ENCODE peak calls at places on chromosomes 13 and 19, in seven cellular contexts. A is neural progenitor cell, S is Peyer's patch, U is HFF-Myc, C is tibial nerve, G is activated B cell treated with CpG ODN at 0.5 μM for 24 hours, Z is fibroblast of villous mesenchyme. K is an unnamed sample.

GRCh38 chr13:20658451-20658850 is 45.0 kb upstream of the IL17D start:
- DNase-seq in A (no peak), S (no peak), U (no peak), C (no peak), G (no peak), Z (no peak), K (no peak)

GRCh38 chr19:35822579-35822978 is 9.9 kb upstream of the PRODH2 start:
- DNase-seq in A (no peak), S (no peak), U (no peak), C (no peak), G (no peak), Z (no peak), K (no peak)

GRCh38 chr19:19032420-19033175 is 719 bp downstream of the SUGP2 start:
- DNase-seq in A (peak), S (peak), U (peak), C (peak), G (peak), Z (peak), K (no peak)

GRCh38 chr13:75968103-75968838 is 332.1 kb downstream of the LMO7 start:
- DNase-seq in A (no peak), S (no peak), U (no peak), C (no peak), G (no peak), Z (no peak), K (no peak)

GRCh38 chr13:100506154-100506553 is 82.4 kb downstream of the GGACT start:
- DNase-seq in A (no peak), S (no peak), U (no peak), C (no peak), G (no peak), Z (no peak), K (no peak)

GRCh38 chr13:87942204-87942603 is 271.0 kb downstream of the SLITRK5 start:
- DNase-seq in A (no peak), S (no peak), U (no peak), C (no peak), G (no peak), Z (no peak), K (no peak)

GRCh38 chr19:30029721-30030510 is 87.9 kb downstream of the URI1 start:
- DNase-seq in A (no peak), S (no peak), U (peak), C (no peak), G (no peak), Z (no peak), K (no peak)

GRCh38 chr13:101454767-101455166 is 2.3 kb downstream of the ITGBL1 start:
- DNase-seq in A (no peak), S (no peak), U (no peak), C (no peak), G (no peak), Z (no peak), K (no peak)

GRCh38 chr13:99689955-99690354 is 188.7 kb downstream of the TM9SF2 start:
- DNase-seq in A (peak), S (no peak), U (no peak), C (no peak), G (no peak), Z (no peak), K (no peak)

GRCh38 chr13:30545320-30545719 is 72.4 kb upstream of the USPL1 start:
- DNase-seq in A (no peak), S (no peak), U (no peak), C (no peak), G (no peak), Z (no peak), K (no peak)

GRCh38 chr19:46225558-46226004 is 4.0 kb upstream of the IGFL1 start:
- DNase-seq in A (peak), S (no peak), U (no peak), C (no peak), G (no peak), Z (peak), K (no peak)

GRCh38 chr19:45294291-45295029 is 28.2 kb downstream of the CKM start:
- DNase-seq in A (no peak), S (no peak), U (no peak), C (no peak), G (no peak), Z (no peak), K (no peak)

GRCh38 chr13:94251801-94252200 is 227.7 kb downstream of the DCT start:
- DNase-seq in A (no peak), S (no peak), U (no peak), C (no peak), G (no peak), Z (no peak), K (no peak)

GRCh38 chr13:40318366-40318765 is 348.1 kb downstream of the FOXO1 start:
- DNase-seq in A (no peak), S (no peak), U (no peak), C (no peak), G (no peak), Z (no peak), K (no peak)

GRCh38 chr19:45446295-45446694 is 21.5 kb upstream of the FOSB start:
- DNase-seq in A (peak), S (no peak), U (no peak), C (no peak), G (no peak), Z (peak), K (no peak)

GRCh38 chr19:44990459-44990858 is 10.8 kb upstream of the RELB start:
- DNase-seq in A (no peak), S (no peak), U (no peak), C (no peak), G (no peak), Z (no peak), K (no peak)

GRCh38 chr19:34838248-34838647 is 65.2 kb upstream of the ZNF599 start:
- DNase-seq in A (peak), S (no peak), U (no peak), C (no peak), G (no peak), Z (peak), K (no peak)

GRCh38 chr19:43534811-43535761 is 2.1 kb downstream of the ZNF575 start:
- DNase-seq in A (peak), S (peak), U (no peak), C (peak), G (peak), Z (peak), K (peak)

GRCh38 chr13:95354680-95355487 is 53.6 kb upstream of the ABCC4 start:
- DNase-seq in A (peak), S (no peak), U (no peak), C (no peak), G (no peak), Z (no peak), K (no peak)

GRCh38 chr19:36009633-36010379 is 1.2 kb upstream of the SYNE4 start:
- DNase-seq in A (no peak), S (no peak), U (no peak), C (no peak), G (no peak), Z (no peak), K (no peak)

GRCh38 chr19:710767-711166 is 2.0 kb downstream of the PALM start:
- DNase-seq in A (no peak), S (no peak), U (no peak), C (no peak), G (no peak), Z (no peak), K (no peak)

GRCh38 chr13:40651866-40652587 is 14.4 kb downstream of the FOXO1 start:
- DNase-seq in A (no peak), S (no peak), U (no peak), C (no peak), G (peak), Z (no peak), K (no peak)

GRCh38 chr19:49688531-49689132 is 762 bp upstream of the ADM5 start:
- DNase-seq in A (no peak), S (no peak), U (no peak), C (no peak), G (no peak), Z (no peak), K (no peak)

GRCh38 chr19:34261335-34262109 is 7.2 kb downstream of the GARRE1 start:
- DNase-seq in A (no peak), S (peak), U (no peak), C (no peak), G (no peak), Z (no peak), K (no peak)

GRCh38 chr19:5968431-5969373 is 9.2 kb downstream of the RANBP3 start:
- DNase-seq in A (no peak), S (no peak), U (no peak), C (no peak), G (no peak), Z (no peak), K (no peak)

GRCh38 chr13:30585748-30586262 is 31.9 kb upstream of the USPL1 start:
- DNase-seq in A (no peak), S (no peak), U (no peak), C (no peak), G (no peak), Z (peak), K (no peak)

GRCh38 chr19:38912600-38913514 is 871 bp upstream of the CCER2 start:
- DNase-seq in A (no peak), S (no peak), U (no peak), C (no peak), G (no peak), Z (peak), K (no peak)

GRCh38 chr13:32426191-32426980 is 1.5 kb downstream of the N4BP2L1 start:
- DNase-seq in A (no peak), S (peak), U (no peak), C (peak), G (peak), Z (peak), K (no peak)

GRCh38 chr19:9913237-9914000 is 22.9 kb downstream of the OLFM2 start:
- DNase-seq in A (peak), S (no peak), U (no peak), C (no peak), G (no peak), Z (peak), K (no peak)

GRCh38 chr13:36549771-36550170 is 117.5 kb downstream of the CCNA1 start:
- DNase-seq in A (peak), S (no peak), U (no peak), C (no peak), G (no peak), Z (no peak), K (no peak)

GRCh38 chr13:45162821-45163220 is 38.0 kb downstream of the KCTD4 start:
- DNase-seq in A (no peak), S (no peak), U (peak), C (no peak), G (no peak), Z (peak), K (no peak)

GRCh38 chr19:6459356-6460098 is at the start of gene SLC25A23:
- DNase-seq in A (peak), S (peak), U (no peak), C (peak), G (peak), Z (peak), K (peak)

GRCh38 chr19:49949735-49950589 is 11.0 kb downstream of the SIGLEC11 start:
- DNase-seq in A (no peak), S (no peak), U (no peak), C (no peak), G (no peak), Z (no peak), K (no peak)

DNA sequence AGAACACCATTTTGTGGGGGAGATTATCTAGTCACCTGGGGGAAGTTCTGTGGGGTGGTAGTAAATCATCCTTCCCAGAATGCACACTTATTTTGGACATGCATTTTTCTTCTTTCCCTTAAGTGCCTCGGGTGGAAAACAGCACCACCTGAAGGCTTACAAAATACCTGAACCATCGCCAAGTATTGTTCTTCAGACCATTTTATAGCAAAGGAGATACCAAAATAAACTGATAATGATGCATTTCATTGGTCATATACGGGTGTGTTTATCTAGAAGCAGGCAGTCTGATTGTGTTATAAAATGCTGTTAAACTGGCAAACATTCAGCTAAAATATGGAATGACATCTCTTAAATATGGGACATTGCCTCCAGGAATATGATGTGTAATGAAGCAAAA is 1034.7 kb downstream of the SLITRK1 start:
- DNase-seq in A (no peak), S (no peak), U (no peak), C (no peak), G (no peak), Z (no peak), K (no peak)
- TF ChIP-seq CTCF in A (peak), S (no peak), U (no peak), C (no peak), G (no peak), Z (no peak), K (no peak)

DNA sequence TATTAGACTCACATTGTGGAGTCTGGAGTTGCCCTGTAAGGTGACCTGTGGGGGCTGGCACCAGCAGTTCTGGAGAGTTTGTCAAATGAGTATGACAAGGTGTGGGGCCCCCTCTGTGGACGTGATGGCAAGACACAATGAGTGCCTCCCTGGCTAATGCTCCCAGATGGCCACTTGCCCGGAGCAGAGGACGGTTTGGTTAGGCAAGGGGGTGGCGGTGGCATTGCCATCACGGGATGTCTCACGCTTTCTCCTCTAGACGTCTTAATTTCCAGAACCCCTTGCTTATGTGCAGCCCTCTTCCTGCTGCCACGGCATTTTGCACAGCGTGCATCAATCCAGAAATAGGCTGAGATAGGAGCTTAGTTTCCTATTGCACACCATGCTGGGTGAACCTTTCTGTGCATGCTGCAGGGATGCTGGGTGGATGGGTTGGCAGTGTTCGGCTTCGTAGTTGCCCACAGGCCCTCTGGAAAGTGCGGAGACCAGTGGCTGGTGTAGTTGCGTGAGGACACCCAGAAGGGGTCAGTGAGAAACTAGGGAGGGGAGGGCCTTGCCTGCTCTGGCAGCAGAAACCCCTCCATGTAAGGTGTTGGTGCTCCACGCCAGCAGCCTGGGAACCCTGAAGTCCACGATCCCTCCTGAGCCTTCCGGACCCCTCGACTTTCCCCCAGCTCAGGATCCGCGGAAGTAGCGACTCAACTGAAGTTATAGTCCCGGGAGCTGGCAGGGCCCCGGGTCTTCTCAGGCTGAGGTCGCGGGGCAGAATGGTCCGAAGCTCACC is 18.1 kb upstream of the LRP3 start:
- DNase-seq in A (peak), S (no peak), U (no peak), C (no peak), G (no peak), Z (peak), K (no peak)
- TF ChIP-seq CTCF in A (no peak), S (no peak), U (no peak), C (no peak), G (no peak), Z (no peak), K (no peak)

DNA sequence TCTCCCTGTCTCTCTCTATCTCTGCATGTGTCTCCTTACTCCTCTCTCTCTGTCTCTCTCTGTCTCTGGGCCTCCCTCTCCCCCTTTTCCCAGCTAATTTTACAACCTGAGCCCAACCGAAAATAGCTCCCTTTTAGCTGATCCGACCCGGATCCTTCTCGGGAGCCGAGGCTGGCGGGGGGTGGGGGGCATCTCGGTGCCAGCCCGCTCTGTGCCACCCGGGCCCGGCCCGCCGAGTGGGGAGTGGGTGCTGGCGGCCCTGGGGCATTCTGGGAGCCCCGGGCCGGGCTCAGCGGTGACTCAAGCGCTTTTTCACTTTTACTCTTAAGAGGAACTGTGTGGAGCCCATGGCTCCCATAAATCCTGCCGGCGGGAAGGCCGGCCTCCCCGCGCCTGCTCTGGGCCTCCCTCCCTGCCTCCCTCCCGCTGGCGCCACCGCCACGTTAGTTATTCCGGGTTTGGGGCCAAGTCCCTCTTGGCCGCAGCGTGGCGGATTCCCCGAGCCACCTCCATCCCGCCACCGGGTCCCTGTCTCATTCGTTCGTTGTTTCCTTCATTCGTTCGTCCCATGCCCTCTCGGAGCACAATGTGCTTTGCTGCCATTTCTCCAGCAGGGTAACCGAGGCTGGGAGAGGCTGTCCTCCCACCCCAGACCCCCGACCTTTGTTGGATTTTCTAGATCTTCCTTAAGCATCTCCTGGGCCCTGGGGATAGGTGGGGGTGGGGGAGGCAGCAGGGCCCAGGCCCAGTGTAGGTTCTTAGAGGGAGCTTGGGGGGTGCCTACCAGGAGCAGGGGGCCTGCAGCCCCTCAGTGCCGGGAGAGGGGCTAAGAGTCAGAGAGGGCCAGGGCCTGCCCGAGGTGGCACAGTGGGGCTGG is 3.2 kb downstream of the NFIC start:
- DNase-seq in A (peak), S (no peak), U (no peak), C (no peak), G (no peak), Z (peak), K (no peak)
- TF ChIP-seq CTCF in A (peak), S (no peak), U (no peak), C (peak), G (no peak), Z (no peak), K (peak)

DNA sequence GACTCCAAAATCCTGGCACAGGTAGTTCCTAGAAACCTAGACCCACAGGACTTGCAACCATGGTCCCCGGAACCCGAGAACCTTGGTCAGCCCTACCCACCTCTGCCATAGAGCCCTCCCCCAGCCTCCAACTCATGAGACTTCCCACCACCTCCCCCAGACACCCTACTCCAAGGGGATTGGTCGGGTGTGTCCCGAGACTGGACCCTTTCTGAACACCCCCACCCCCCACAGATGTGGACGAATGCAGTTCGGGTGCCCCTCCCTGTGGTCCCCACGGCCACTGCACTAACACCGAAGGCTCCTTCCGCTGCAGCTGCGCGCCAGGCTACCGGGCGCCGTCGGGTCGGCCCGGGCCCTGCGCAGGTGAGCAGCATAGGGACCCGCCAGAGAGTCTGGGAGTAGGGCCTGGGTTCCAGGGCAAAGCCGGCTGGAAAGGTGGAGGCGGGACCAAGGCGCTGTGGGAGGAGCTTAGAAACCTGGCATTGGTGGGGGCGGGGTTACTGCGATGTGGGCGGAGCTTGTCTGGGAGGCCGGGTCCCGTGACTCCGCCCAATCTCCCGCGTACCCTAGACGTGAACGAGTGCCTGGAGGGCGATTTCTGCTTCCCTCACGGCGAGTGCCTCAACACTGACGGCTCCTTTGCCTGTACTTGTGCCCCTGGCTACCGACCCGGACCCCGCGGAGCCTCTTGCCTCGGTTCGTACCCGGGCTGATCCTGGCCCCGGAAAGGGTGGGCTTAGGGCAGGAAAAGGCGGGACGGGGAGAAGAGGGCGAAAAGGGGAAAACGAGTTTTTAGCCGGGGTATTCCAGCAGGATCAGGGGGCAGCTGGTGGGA is 11.9 kb downstream of the LTBP4 start:
- DNase-seq in A (peak), S (peak), U (no peak), C (peak), G (peak), Z (peak), K (no peak)
- TF ChIP-seq CTCF in A (no peak), S (no peak), U (no peak), C (no peak), G (no peak), Z (no peak), K (no peak)

GRCh38 chr13:68944272-68944671 is 1163.4 kb upstream of the ATXN8OS start:
- DNase-seq in A (no peak), S (no peak), U (no peak), C (no peak), G (no peak), Z (no peak), K (no peak)

GRCh38 chr13:68940049-68940448 is 1167.6 kb upstream of the ATXN8OS start:
- DNase-seq in A (peak), S (no peak), U (no peak), C (no peak), G (no peak), Z (no peak), K (no peak)

DNA sequence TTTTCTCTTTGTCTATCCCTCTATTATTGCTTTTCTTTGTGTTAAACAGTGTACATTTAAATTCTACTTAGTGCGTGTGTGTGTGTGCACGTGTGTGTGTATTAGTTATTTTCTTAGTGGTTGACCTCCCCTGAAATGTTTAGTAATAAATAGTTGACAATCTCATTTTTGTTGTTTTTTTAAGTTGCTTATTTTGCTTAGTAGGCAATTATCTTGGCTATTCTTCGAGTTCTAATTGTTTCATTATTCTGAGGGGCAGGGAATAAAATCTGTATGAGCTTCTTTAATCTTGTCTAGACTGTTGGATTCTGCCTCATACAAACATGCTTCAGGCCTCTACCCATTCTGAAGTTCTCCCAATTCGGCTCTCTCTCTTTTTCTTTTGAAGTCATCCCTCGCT is 1169.0 kb upstream of the ATXN8OS start:
- DNase-seq in A (no peak), S (no peak), U (no peak), C (no peak), G (no peak), Z (no peak), K (no peak)
- TF ChIP-seq CTCF in A (no peak), S (no peak), U (no peak), C (no peak), G (no peak), Z (no peak), K (no peak)

GRCh38 chr19:17466487-17466850 is 3.9 kb upstream of the SLC27A1 start:
- DNase-seq in A (no peak), S (no peak), U (no peak), C (no peak), G (no peak), Z (no peak), K (no peak)
- TF ChIP-seq CTCF in A (no peak), S (no peak), U (no peak), C (no peak), G (no peak), Z (no peak), K (no peak)

K was measured in type B pancreatic cell.